ENCODE peak calls at places on chromosome 4, in nine cellular contexts. V is activated CD8-positive, alpha-beta memory T cell treated with anti-CD3 and anti-CD28 coated beads, Interleukin-2, amount 50 U/mL, for 48 hours; Q is skeletal muscle cell; E is germinal center; Y is NCI-H2171 treated with DMSO at 0.1 percent for 48 hours; B is heart right ventricle; N is foreskin fibroblast; U is HL-60; R is bronchial epithelial cell. W is an unnamed sample.

GRCh38 chr4:184473515-184474260 is 662 bp downstream of the IRF2 start:
- DNase-seq in V (peak; percentile 76), Y (no peak), B (peak; percentile 28), U (no peak), N (peak; percentile 30), E (peak; percentile 66), Q (no peak), R (no peak), W (peak; percentile 10)

GRCh38 chr4:1179089-1179441 is 6.7 kb upstream of the SPON2 start:
- DNase-seq in U (no peak), E (no peak), Q (no peak), Y (no peak), V (no peak), B (no peak), R (no peak), N (no peak), W (no peak)

GRCh38 chr4:166622425-166622977 is 611.8 kb downstream of the SPOCK3 start:
- DNase-seq in N (no peak), V (no peak), B (no peak), Q (no peak), E (no peak), U (no peak), R (peak; percentile 22), Y (no peak), W (no peak)

GRCh38 chr4:1105662-1106061 is 7.7 kb downstream of the RNF212 start:
- DNase-seq in E (no peak), V (no peak), Y (no peak), R (no peak), Q (no peak), U (no peak), N (no peak), B (no peak), W (no peak)

GRCh38 chr4:54228064-54228527 is 997 bp upstream of the PDGFRA start:
- DNase-seq in N (peak; percentile 88), B (peak; percentile 75), Y (no peak), R (peak; percentile 46), Q (no peak), E (peak; percentile 72), V (peak; percentile 80), U (no peak), W (no peak)

GRCh38 chr4:56958111-56958517 is 19.3 kb downstream of the NOA1 start:
- DNase-seq in B (peak; percentile 86), Y (peak; percentile 35), N (peak; percentile 88), V (no peak), Q (peak; percentile 98), E (no peak), U (peak; percentile 90), R (peak; percentile 96), W (peak; percentile 95)

GRCh38 chr4:70992354-70992753 is 1.1 kb upstream of the DCK start:
- DNase-seq in N (no peak), R (peak; percentile 66), V (no peak), E (no peak), Y (peak; percentile 70), Q (no peak), B (no peak), U (no peak), W (no peak)

GRCh38 chr4:38013461-38014366 is 53.5 kb downstream of the PTTG2 start:
- DNase-seq in E (no peak), N (no peak), B (peak; percentile 67), Y (no peak), U (no peak), R (peak; percentile 57), V (no peak), Q (no peak), W (no peak)

GRCh38 chr4:76801621-76802545 is 96.1 kb downstream of the SOWAHB start:
- DNase-seq in B (peak; percentile 51), U (no peak), Q (no peak), V (no peak), R (no peak), N (no peak), Y (no peak), E (no peak), W (no peak)

GRCh38 chr4:185559913-185560281 is 24.6 kb upstream of the PDLIM3 start:
- DNase-seq in Y (no peak), V (no peak), B (no peak), Q (peak; percentile 72), R (peak; percentile 91), N (no peak), U (no peak), E (no peak), W (no peak)

GRCh38 chr4:86302242-86302641 is 57.6 kb downstream of the MAPK10 start:
- DNase-seq in E (peak; percentile 56), R (peak; percentile 68), B (peak; percentile 44), Y (no peak), V (no peak), U (no peak), Q (no peak), N (no peak), W (no peak)

GRCh38 chr4:113157086-113157857 is 107.8 kb downstream of the ANK2 start:
- DNase-seq in B (no peak), Q (no peak), N (no peak), E (no peak), U (no peak), R (peak; percentile 38), V (no peak), Y (no peak), W (no peak)

GRCh38 chr4:95087657-95088455 is 330.1 kb downstream of the BMPR1B start:
- DNase-seq in N (no peak), V (no peak), R (peak; percentile 58), Y (no peak), E (no peak), Q (no peak), B (no peak), U (no peak), W (no peak)

GRCh38 chr4:165369522-165369921 is 9.3 kb upstream of the CPE start:
- DNase-seq in U (no peak), E (no peak), Y (no peak), N (no peak), Q (peak; percentile 57), B (no peak), V (no peak), R (peak; percentile 83), W (no peak)

GRCh38 chr4:20444599-20445337 is 193.1 kb downstream of the SLIT2 start:
- DNase-seq in B (no peak), Y (no peak), E (no peak), Q (no peak), U (no peak), R (no peak), N (no peak), V (no peak), W (no peak)

GRCh38 chr4:140174535-140174934 is 20.6 kb upstream of the MAML3 start:
- DNase-seq in B (no peak), N (no peak), Y (no peak), U (no peak), Q (no peak), R (peak; percentile 22), V (no peak), E (no peak), W (no peak)

GRCh38 chr4:22434895-22435294 is 81.0 kb downstream of the ADGRA3 start:
- DNase-seq in U (peak; percentile 8), Q (peak; percentile 28), B (peak; percentile 23), R (peak; percentile 53), V (no peak), N (peak; percentile 35), Y (no peak), E (no peak), W (peak; percentile 4)

GRCh38 chr4:155705664-155706063 is 39.0 kb downstream of the GUCY1A1 start:
- DNase-seq in N (no peak), V (no peak), Y (no peak), Q (no peak), E (no peak), B (no peak), R (no peak), U (no peak), W (no peak)

GRCh38 chr4:145827885-145828284 is 110.7 kb downstream of the ZNF827 start:
- DNase-seq in E (no peak), V (no peak), R (no peak), U (no peak), Y (no peak), N (no peak), B (no peak), Q (no peak), W (no peak)

GRCh38 chr4:53654300-53654758 is 63.0 kb upstream of the LNX1 start:
- DNase-seq in B (peak; percentile 32), N (peak; percentile 39), Y (no peak), E (no peak), Q (no peak), U (no peak), R (peak; percentile 53), V (no peak), W (peak; percentile 61)

GRCh38 chr4:145815027-145815612 is 123.5 kb downstream of the ZNF827 start:
- DNase-seq in R (no peak), N (no peak), B (no peak), E (no peak), U (no peak), Q (no peak), V (no peak), Y (no peak), W (no peak)

GRCh38 chr4:114076865-114077264 is 97.4 kb upstream of the ARSJ start:
- DNase-seq in U (no peak), E (no peak), N (no peak), Y (no peak), V (no peak), B (no peak), Q (no peak), R (peak; percentile 30), W (no peak)

GRCh38 chr4:108055787-108056186 is 66.1 kb downstream of the HADH start:
- DNase-seq in N (no peak), V (no peak), Q (no peak), B (no peak), E (no peak), U (no peak), Y (no peak), R (no peak), W (no peak)

GRCh38 chr4:67700119-67700873 is 659 bp downstream of the UBA6 start:
- DNase-seq in E (peak; percentile 28), Q (no peak), B (no peak), U (no peak), N (no peak), R (peak; percentile 66), V (no peak), Y (peak; percentile 17), W (no peak)

GRCh38 chr4:162010362-162010761 is 153.4 kb downstream of the FSTL5 start:
- DNase-seq in N (peak; percentile 7), Y (no peak), E (no peak), R (no peak), Q (peak; percentile 3), U (no peak), B (no peak), V (no peak), W (no peak)

GRCh38 chr4:144343143-144343755 is 202.7 kb upstream of the GYPA start:
- DNase-seq in E (no peak), Q (no peak), R (no peak), U (no peak), N (peak; percentile 66), Y (no peak), B (no peak), V (no peak), W (no peak)

GRCh38 chr4:112633477-112634235 is 3.1 kb downstream of the ZGRF1 start:
- DNase-seq in R (peak; percentile 29), N (peak; percentile 19), V (no peak), Y (peak; percentile 38), Q (no peak), U (peak; percentile 12), E (peak; percentile 21), B (no peak), W (peak; percentile 8)

W was measured in GM04504.